ENCODE peak calls at places on chromosome 6, in five cellular contexts. P, D, K, T and B are unnamed samples.

GRCh38 chr6:108621117-108621516 is 60.4 kb downstream of the FOXO3 start:
- DNase-seq in P (no peak), T (no peak), D (no peak), K (no peak), B (peak; percentile 38)

GRCh38 chr6:118768904-118769325 is 117.5 kb upstream of the CEP85L start:
- DNase-seq in D (no peak), K (no peak), T (no peak), P (no peak), B (no peak)

GRCh38 chr6:39778581-39779270 is 13.4 kb upstream of the DAAM2 start:
- DNase-seq in T (no peak), K (no peak), P (no peak), D (no peak), B (no peak)

GRCh38 chr6:81894286-81894685 is 141.8 kb upstream of the TENT5A start:
- DNase-seq in D (no peak), P (no peak), T (no peak), K (no peak), B (no peak)

GRCh38 chr6:131694832-131695426 is 6.3 kb downstream of the OR2A4 start:
- DNase-seq in P (peak; percentile 56), K (no peak), D (no peak), T (peak; percentile 91), B (peak; percentile 65)

GRCh38 chr6:137222376-137222775 is 3.2 kb upstream of the IFNGR1 start:
- DNase-seq in K (no peak), P (no peak), T (no peak), D (no peak), B (no peak)

GRCh38 chr6:158938811-158939254 is 61.2 kb downstream of the RSPH3 start:
- DNase-seq in P (no peak), T (peak; percentile 64), D (peak; percentile 34), K (no peak), B (peak; percentile 27)

GRCh38 chr6:132147530-132148011 is 196.4 kb upstream of the CCN2 start:
- DNase-seq in K (no peak), P (no peak), D (no peak), T (peak; percentile 12), B (no peak)

GRCh38 chr6:45163952-45164766 is 164.0 kb upstream of the RUNX2 start:
- DNase-seq in P (no peak), T (no peak), K (no peak), D (peak; percentile 17), B (no peak)